ENCODE peak calls at places on chromosomes 13 and 19, in five cellular contexts. Z is endodermal cell, O is hippocampal formation, W is ACHN, L is psoas muscle. H is an unnamed sample.

GRCh38 chr13:85377783-85378182 is 421.4 kb downstream of the SLITRK6 start:
- DNase-seq in Z (no peak), W (no peak), O (no peak), L (no peak), H (no peak)

GRCh38 chr13:35704331-35704730 is 227.8 kb upstream of the MAB21L1 start:
- DNase-seq in L (no peak), W (no peak), O (no peak), Z (no peak), H (no peak)

GRCh38 chr13:85665286-85665685 is 133.9 kb downstream of the SLITRK6 start:
- DNase-seq in Z (no peak), L (no peak), O (no peak), W (no peak), H (no peak)

GRCh38 chr13:51623473-51623872 is 39.2 kb downstream of the WDFY2 start:
- DNase-seq in Z (no peak), W (no peak), O (no peak), L (no peak), H (no peak)

GRCh38 chr13:31503626-31504025 is 235.7 kb upstream of the RXFP2 start:
- DNase-seq in O (no peak), Z (no peak), W (no peak), L (no peak), H (no peak)

GRCh38 chr19:39415111-39416046 is 2.9 kb downstream of the PLEKHG2 start:
- DNase-seq in W (no peak), O (no peak), Z (peak; percentile 69), L (no peak), H (no peak)

GRCh38 chr19:6222884-6223283 is 56.9 kb downstream of the MLLT1 start:
- DNase-seq in O (no peak), L (peak; percentile 83), Z (no peak), W (no peak), H (peak; percentile 61)

GRCh38 chr19:52691737-52692136 is 43.1 kb downstream of the ZNF611 start:
- DNase-seq in O (no peak), L (no peak), Z (no peak), W (no peak), H (no peak)

GRCh38 chr13:30928971-30929370 is 3.5 kb upstream of the TEX26 start:
- DNase-seq in W (no peak), L (no peak), O (no peak), Z (no peak), H (no peak)

GRCh38 chr13:68261105-68261504 is 1031.0 kb upstream of the PCDH9 start:
- DNase-seq in W (peak; percentile 2), L (no peak), O (no peak), Z (peak; percentile 74), H (no peak)

GRCh38 chr13:37526710-37527446 is 71.7 kb downstream of the POSTN start:
- DNase-seq in L (no peak), W (no peak), O (no peak), Z (no peak), H (no peak)

GRCh38 chr13:50188696-50189095 is 173.5 kb downstream of the KCNRG start:
- DNase-seq in L (no peak), O (no peak), W (no peak), Z (no peak), H (no peak)

GRCh38 chr19:4425531-4425930 is 23.1 kb downstream of the CHAF1A start:
- DNase-seq in L (no peak), Z (no peak), W (no peak), O (no peak), H (no peak)

GRCh38 chr13:94798738-94799137 is 86.4 kb upstream of the SOX21 start:
- DNase-seq in W (no peak), L (no peak), O (no peak), Z (no peak), H (no peak)

GRCh38 chr19:28039677-28040381 is 1173.1 kb downstream of the UQCRFS1 start:
- DNase-seq in O (no peak), L (no peak), Z (no peak), W (peak; percentile 67), H (no peak)

GRCh38 chr13:90402613-90403012 is 944.9 kb upstream of the MIR17HG start:
- DNase-seq in L (no peak), Z (no peak), O (no peak), W (no peak), H (no peak)

GRCh38 chr19:11949201-11949600 is 15.6 kb upstream of the ZNF763 start:
- DNase-seq in L (no peak), O (no peak), Z (no peak), W (peak; percentile 10), H (peak; percentile 7)

GRCh38 chr13:110109910-110110309 is 197.0 kb downstream of the COL4A1 start:
- DNase-seq in Z (peak; percentile 79), W (peak; percentile 36), O (no peak), L (peak; percentile 92), H (peak; percentile 32)

GRCh38 chr19:29191005-29191404 is 21.9 kb downstream of the UQCRFS1 start:
- DNase-seq in W (no peak), Z (no peak), L (no peak), O (no peak), H (no peak)

GRCh38 chr13:78606471-78607408 is 3.4 kb upstream of the POU4F1 start:
- DNase-seq in O (no peak), L (no peak), W (no peak), Z (peak; percentile 63), H (no peak)

GRCh38 chr13:46796129-46796514 is 839 bp downstream of the ESD start:
- DNase-seq in O (no peak), Z (no peak), W (no peak), L (no peak), H (no peak)

GRCh38 chr19:5695649-5696195 is 5.6 kb downstream of the RPL36 start:
- DNase-seq in Z (peak; percentile 62), L (no peak), O (no peak), W (no peak), H (no peak)

GRCh38 chr13:111044087-111044830 is 70.9 kb upstream of the ARHGEF7 start:
- DNase-seq in L (no peak), O (no peak), W (no peak), Z (no peak), H (no peak)

GRCh38 chr13:52599853-52600603 is 42.2 kb upstream of the HNRNPA1L2 start:
- DNase-seq in Z (peak; percentile 86), O (no peak), L (peak; percentile 64), W (no peak), H (peak; percentile 50)

GRCh38 chr13:70391678-70392077 is 283.4 kb upstream of the KLHL1 start:
- DNase-seq in L (no peak), O (no peak), W (no peak), Z (peak; percentile 79), H (no peak)

GRCh38 chr19:12840091-12841079 is 2.1 kb downstream of the MAST1 start:
- DNase-seq in Z (peak; percentile 100), O (no peak), L (peak; percentile 73), W (peak; percentile 45), H (peak; percentile 60)

GRCh38 chr19:12952488-12953455 is 4.3 kb downstream of the GADD45GIP1 start:
- DNase-seq in Z (peak; percentile 64), W (peak; percentile 19), L (no peak), O (no peak), H (peak; percentile 89)

GRCh38 chr19:43532571-43532961 is 422 bp upstream of the ZNF575 start:
- DNase-seq in Z (no peak), L (peak; percentile 78), W (peak; percentile 69), O (no peak), H (no peak)

GRCh38 chr19:42466521-42467436 is 24.0 kb upstream of the CXCL17 start:
- DNase-seq in L (no peak), O (no peak), Z (no peak), W (no peak), H (peak; percentile 20)

H was measured in dermis blood vessel endothelial cell.